ENCODE peak calls at places on chromosomes 16 and 17, in five cellular contexts. One of them, this sample, is unnamed.

GRCh38 chr16:27779719-27780161 is 229.8 kb downstream of the KATNIP start:
- DNase-seq in HL-60: no peak
- DNase-seq in AG04450: no peak
- DNase-seq in right cardiac atrium: peak
- DNase-seq in GM23338: peak
- DNase-seq in this sample: no peak

GRCh38 chr16:31008154-31008950 is 2.1 kb downstream of the STX1B start:
- DNase-seq in GM23338: no peak
- DNase-seq in HL-60: no peak
- DNase-seq in AG04450: peak
- DNase-seq in right cardiac atrium: no peak
- DNase-seq in this sample: no peak

GRCh38 chr17:77312786-77313599 is 172.2 kb downstream of the SEC14L1 start:
- DNase-seq in AG04450: peak
- DNase-seq in HL-60: no peak
- DNase-seq in right cardiac atrium: peak
- DNase-seq in GM23338: no peak
- DNase-seq in this sample: no peak

GRCh38 chr17:39636927-39637736 is at the start of gene STARD3:
- DNase-seq in right cardiac atrium: peak
- DNase-seq in GM23338: peak
- DNase-seq in HL-60: peak
- DNase-seq in AG04450: peak
- DNase-seq in this sample: peak

GRCh38 chr16:82360024-82360783 is 190.2 kb upstream of the MPHOSPH6 start:
- DNase-seq in AG04450: no peak
- DNase-seq in HL-60: no peak
- DNase-seq in right cardiac atrium: no peak
- DNase-seq in GM23338: no peak
- DNase-seq in this sample: no peak

GRCh38 chr16:85087899-85088569 is 24.2 kb downstream of the CIBAR2 start:
- DNase-seq in HL-60: no peak
- DNase-seq in AG04450: no peak
- DNase-seq in right cardiac atrium: peak
- DNase-seq in GM23338: no peak
- DNase-seq in this sample: no peak

GRCh38 chr17:58416937-58417299 is 416 bp downstream of the RNF43 start:
- DNase-seq in GM23338: peak
- DNase-seq in right cardiac atrium: no peak
- DNase-seq in HL-60: no peak
- DNase-seq in AG04450: no peak
- DNase-seq in this sample: no peak

GRCh38 chr17:38454528-38454927 is 26.3 kb downstream of the ARHGAP23 start:
- DNase-seq in right cardiac atrium: peak
- DNase-seq in HL-60: no peak
- DNase-seq in GM23338: no peak
- DNase-seq in AG04450: no peak
- DNase-seq in this sample: no peak

GRCh38 chr17:50186661-50187402 is 14.6 kb downstream of the COL1A1 start:
- DNase-seq in AG04450: no peak
- DNase-seq in right cardiac atrium: peak
- DNase-seq in GM23338: no peak
- DNase-seq in HL-60: no peak
- DNase-seq in this sample: no peak

GRCh38 chr16:4272114-4272954 is 489 bp downstream of the TFAP4 start:
- DNase-seq in HL-60: peak
- DNase-seq in AG04450: no peak
- DNase-seq in right cardiac atrium: no peak
- DNase-seq in GM23338: peak
- DNase-seq in this sample: no peak

GRCh38 chr17:57830880-57831279 is 19.0 kb downstream of the MRPS23 start:
- DNase-seq in HL-60: no peak
- DNase-seq in right cardiac atrium: no peak
- DNase-seq in AG04450: no peak
- DNase-seq in GM23338: no peak
- DNase-seq in this sample: no peak

GRCh38 chr17:45129940-45130639 is 2.2 kb downstream of the PLCD3 start:
- DNase-seq in GM23338: no peak
- DNase-seq in HL-60: no peak
- DNase-seq in AG04450: no peak
- DNase-seq in right cardiac atrium: peak
- DNase-seq in this sample: no peak

GRCh38 chr17:35723735-35724134 is 7.7 kb upstream of the RASL10B start:
- DNase-seq in GM23338: no peak
- DNase-seq in right cardiac atrium: no peak
- DNase-seq in AG04450: no peak
- DNase-seq in HL-60: no peak
- DNase-seq in this sample: no peak

GRCh38 chr16:5903153-5903552 is 805.6 kb upstream of the EEF2KMT start:
- DNase-seq in right cardiac atrium: no peak
- DNase-seq in GM23338: no peak
- DNase-seq in AG04450: no peak
- DNase-seq in HL-60: no peak
- DNase-seq in this sample: no peak

GRCh38 chr17:4845128-4845527 is 12.0 kb downstream of the MINK1 start:
- DNase-seq in AG04450: no peak
- DNase-seq in HL-60: no peak
- DNase-seq in right cardiac atrium: no peak
- DNase-seq in GM23338: no peak
- DNase-seq in this sample: no peak

GRCh38 chr16:81447383-81448101 is 2.9 kb downstream of the CMIP start:
- DNase-seq in right cardiac atrium: peak
- DNase-seq in AG04450: no peak
- DNase-seq in HL-60: no peak
- DNase-seq in GM23338: peak
- DNase-seq in this sample: no peak

GRCh38 chr16:62256406-62256805 is 220.2 kb upstream of the CDH8 start:
- DNase-seq in HL-60: no peak
- DNase-seq in GM23338: peak
- DNase-seq in right cardiac atrium: no peak
- DNase-seq in AG04450: no peak
- DNase-seq in this sample: no peak

GRCh38 chr16:57091200-57091989 is 988 bp upstream of the CPNE2 start:
- DNase-seq in AG04450: no peak
- DNase-seq in right cardiac atrium: peak
- DNase-seq in HL-60: no peak
- DNase-seq in GM23338: peak
- DNase-seq in this sample: peak

GRCh38 chr17:75587718-75588545 is at the start of gene MYO15B:
- DNase-seq in AG04450: no peak
- DNase-seq in right cardiac atrium: peak
- DNase-seq in HL-60: no peak
- DNase-seq in GM23338: peak
- DNase-seq in this sample: no peak

GRCh38 chr17:7523033-7523432 is 25.8 kb upstream of the TNFSF12 start:
- DNase-seq in HL-60: no peak
- DNase-seq in right cardiac atrium: peak
- DNase-seq in AG04450: no peak
- DNase-seq in GM23338: peak
- DNase-seq in this sample: no peak

GRCh38 chr16:23557779-23558330 is 328 bp downstream of the UBFD1 start:
- DNase-seq in AG04450: no peak
- DNase-seq in GM23338: peak
- DNase-seq in right cardiac atrium: no peak
- DNase-seq in HL-60: no peak
- DNase-seq in this sample: no peak

GRCh38 chr17:62630365-62631085 is 3.1 kb downstream of the MRC2 start:
- DNase-seq in HL-60: no peak
- DNase-seq in right cardiac atrium: no peak
- DNase-seq in AG04450: no peak
- DNase-seq in GM23338: no peak
- DNase-seq in this sample: no peak

GRCh38 chr16:48531011-48531962 is 78.7 kb downstream of the N4BP1 start:
- DNase-seq in GM23338: no peak
- DNase-seq in HL-60: no peak
- DNase-seq in right cardiac atrium: peak
- DNase-seq in AG04450: peak
- DNase-seq in this sample: no peak

GRCh38 chr17:21218101-21218500 is 4.1 kb upstream of the TMEM11 start:
- DNase-seq in GM23338: peak
- DNase-seq in right cardiac atrium: no peak
- DNase-seq in HL-60: no peak
- DNase-seq in AG04450: no peak
- DNase-seq in this sample: no peak

GRCh38 chr17:6303664-6304063 is 131.3 kb downstream of the AIPL1 start:
- DNase-seq in GM23338: peak
- DNase-seq in right cardiac atrium: no peak
- DNase-seq in HL-60: no peak
- DNase-seq in AG04450: no peak
- DNase-seq in this sample: no peak

GRCh38 chr16:28543072-28543471 is 4.3 kb upstream of the NUPR1 start:
- DNase-seq in GM23338: no peak
- DNase-seq in right cardiac atrium: no peak
- DNase-seq in HL-60: peak
- DNase-seq in AG04450: no peak
- DNase-seq in this sample: no peak

GRCh38 chr17:65027305-65027704 is 29.2 kb downstream of the GNA13 start:
- DNase-seq in right cardiac atrium: no peak
- DNase-seq in GM23338: peak
- DNase-seq in HL-60: no peak
- DNase-seq in AG04450: no peak
- DNase-seq in this sample: peak

GRCh38 chr16:31088459-31089183 is at the start of gene PRSS53:
- DNase-seq in GM23338: no peak
- DNase-seq in HL-60: no peak
- DNase-seq in right cardiac atrium: peak
- DNase-seq in AG04450: no peak
- DNase-seq in this sample: no peak

GRCh38 chr17:76873856-76874255 is 5.7 kb downstream of the MGAT5B start:
- DNase-seq in HL-60: no peak
- DNase-seq in right cardiac atrium: no peak
- DNase-seq in AG04450: no peak
- DNase-seq in GM23338: no peak
- DNase-seq in this sample: no peak

GRCh38 chr17:63116967-63117366 is 150.9 kb downstream of the TANC2 start:
- DNase-seq in GM23338: peak
- DNase-seq in AG04450: no peak
- DNase-seq in right cardiac atrium: no peak
- DNase-seq in HL-60: no peak
- DNase-seq in this sample: peak

GRCh38 chr16:49382916-49383315 is 9.3 kb downstream of the C16orf78 start:
- DNase-seq in right cardiac atrium: no peak
- DNase-seq in AG04450: no peak
- DNase-seq in HL-60: no peak
- DNase-seq in GM23338: peak
- DNase-seq in this sample: no peak

GRCh38 chr17:30377574-30377973 is 1.2 kb upstream of the CPD start:
- DNase-seq in right cardiac atrium: no peak
- DNase-seq in GM23338: no peak
- DNase-seq in HL-60: no peak
- DNase-seq in AG04450: no peak
- DNase-seq in this sample: no peak

GRCh38 chr17:1186214-1186820 is 6.5 kb upstream of the ABR start:
- DNase-seq in right cardiac atrium: no peak
- DNase-seq in GM23338: no peak
- DNase-seq in HL-60: no peak
- DNase-seq in AG04450: no peak
- DNase-seq in this sample: no peak

GRCh38 chr17:48426019-48426418 is 4.0 kb downstream of the SKAP1 start:
- DNase-seq in AG04450: no peak
- DNase-seq in HL-60: no peak
- DNase-seq in right cardiac atrium: no peak
- DNase-seq in GM23338: no peak
- DNase-seq in this sample: no peak
- H3K4me3 ChIP-seq in AG04450: no peak
- H3K4me3 ChIP-seq in HL-60: no peak
- H3K4me3 ChIP-seq in right cardiac atrium: no peak
- H3K4me3 ChIP-seq in GM23338: no peak
- H3K4me3 ChIP-seq in this sample: no peak

GRCh38 chr16:68284847-68285246 is 20.5 kb downstream of the SLC7A6 start:
- DNase-seq in AG04450: no peak
- DNase-seq in HL-60: no peak
- DNase-seq in right cardiac atrium: peak
- DNase-seq in GM23338: no peak
- DNase-seq in this sample: no peak

GRCh38 chr16:68283840-68284595 is 19.7 kb downstream of the SLC7A6 start:
- DNase-seq in GM23338: no peak
- DNase-seq in HL-60: no peak
- DNase-seq in AG04450: no peak
- DNase-seq in right cardiac atrium: peak
- DNase-seq in this sample: no peak

GRCh38 chr16:68281368-68282063 is 17.2 kb downstream of the SLC7A6 start:
- DNase-seq in GM23338: no peak
- DNase-seq in right cardiac atrium: no peak
- DNase-seq in HL-60: no peak
- DNase-seq in AG04450: no peak
- DNase-seq in this sample: no peak

GRCh38 chr16:68282064-68282452 is 17.7 kb downstream of the SLC7A6 start:
- DNase-seq in GM23338: no peak
- DNase-seq in AG04450: no peak
- DNase-seq in right cardiac atrium: no peak
- DNase-seq in HL-60: no peak
- DNase-seq in this sample: no peak

DNA sequence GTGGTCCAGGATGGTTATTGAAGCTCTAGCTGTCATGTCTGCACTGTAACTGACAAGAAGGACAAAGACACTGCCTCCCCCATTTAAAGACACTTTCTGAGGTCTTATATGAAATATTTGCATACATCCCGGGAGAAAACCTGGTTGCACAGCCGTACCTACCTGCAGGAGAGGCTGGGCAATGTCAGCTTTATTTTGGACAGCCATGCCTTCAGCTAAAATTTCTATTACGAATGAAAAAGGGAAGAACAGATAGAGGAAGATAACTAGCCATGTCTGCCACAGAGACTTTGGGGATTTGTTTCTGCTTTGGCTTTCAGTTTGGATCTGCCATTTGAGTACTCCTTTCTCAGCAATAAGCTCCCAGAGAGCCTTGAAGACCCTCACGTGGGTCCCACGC is 19.0 kb downstream of the SLC7A6 start:
- DNase-seq in GM23338: no peak
- DNase-seq in right cardiac atrium: no peak
- DNase-seq in HL-60: no peak
- DNase-seq in AG04450: no peak
- DNase-seq in this sample: no peak
- H3K4me3 ChIP-seq in GM23338: no peak
- H3K4me3 ChIP-seq in right cardiac atrium: no peak
- H3K4me3 ChIP-seq in HL-60: no peak
- H3K4me3 ChIP-seq in AG04450: no peak
- H3K4me3 ChIP-seq in this sample: no peak

GRCh38 chr17:80219777-80220708 is at the start of the genes SGSH and SLC26A11:
- DNase-seq in HL-60: peak
- DNase-seq in AG04450: no peak
- DNase-seq in GM23338: peak
- DNase-seq in right cardiac atrium: peak
- DNase-seq in this sample: peak
- H3K4me3 ChIP-seq in HL-60: peak
- H3K4me3 ChIP-seq in AG04450: peak
- H3K4me3 ChIP-seq in GM23338: peak
- H3K4me3 ChIP-seq in right cardiac atrium: peak
- H3K4me3 ChIP-seq in this sample: peak

DNA sequence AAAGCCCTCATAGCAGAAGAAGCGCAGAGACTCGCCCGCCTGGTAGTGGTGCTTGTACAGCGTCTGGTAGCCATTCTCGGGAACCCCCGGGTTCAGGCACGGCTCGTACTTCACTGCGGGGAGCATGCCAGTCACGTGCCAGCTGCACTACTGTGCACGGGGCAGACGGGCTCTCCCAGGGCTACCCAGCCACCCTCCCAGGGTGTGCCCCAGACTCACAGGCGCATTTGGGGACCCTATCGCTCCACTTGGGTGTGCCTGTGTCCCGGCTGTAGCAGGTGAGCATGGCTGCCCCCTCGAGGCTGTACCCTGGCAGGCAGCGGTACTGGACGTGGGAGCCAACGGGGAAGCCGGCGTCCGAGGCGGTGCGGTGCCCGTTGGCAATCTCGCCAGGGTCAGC is 10.3 kb upstream of the CDIPT start:
- DNase-seq in right cardiac atrium: no peak
- DNase-seq in AG04450: no peak
- DNase-seq in HL-60: no peak
- DNase-seq in GM23338: no peak
- DNase-seq in this sample: no peak
- H3K4me3 ChIP-seq in right cardiac atrium: no peak
- H3K4me3 ChIP-seq in AG04450: no peak
- H3K4me3 ChIP-seq in HL-60: no peak
- H3K4me3 ChIP-seq in GM23338: no peak
- H3K4me3 ChIP-seq in this sample: no peak

This sample was measured in kidney epithelial cell.